ENCODE peak calls at places on chromosomes 16 and 17, in ten cellular contexts. T is iris pigment epithelial cell; Z is AG08395; N is prostate gland; O is HTR-8/SVneo; C is Caco-2; H is activated CD4-positive, alpha-beta memory T cell treated with anti-CD3 and anti-CD28 coated beads for 36 hours; Q is ELR; W is stimulated activated CD8-positive, alpha-beta memory T cell treated with anti-CD3 and anti-CD28 coated beads, Interleukin-4, amount 100 ng/mL, for 1 hour; P is NCI-H1105. U is an unnamed sample.

GRCh38 chr17:64291268-64291851 is 28.3 kb upstream of the TEX2 start:
- DNase-seq in O (no peak), P (no peak), C (no peak), Z (no peak), H (peak; percentile 11), W (no peak), N (no peak), Q (peak; percentile 51), T (no peak), U (peak; percentile 69)

GRCh38 chr16:79593074-79593531 is 7.4 kb downstream of the MAF start:
- DNase-seq in N (no peak), C (no peak), H (peak; percentile 26), O (no peak), Z (no peak), P (no peak), Q (no peak), T (no peak), W (no peak), U (no peak)

GRCh38 chr17:76772842-76773521 is 35.1 kb downstream of the MFSD11 start:
- DNase-seq in T (peak; percentile 95), H (peak; percentile 71), C (no peak), Q (peak; percentile 93), W (peak; percentile 18), O (peak; percentile 89), Z (peak; percentile 86), P (no peak), N (no peak), U (no peak)

GRCh38 chr16:49623501-49624266 is 232.2 kb downstream of the ZNF423 start:
- DNase-seq in O (no peak), W (no peak), Q (no peak), H (no peak), P (no peak), C (peak; percentile 23), N (no peak), Z (no peak), T (no peak), U (no peak)

GRCh38 chr17:6995500-6996255 is at the start of gene ALOX12:
- DNase-seq in H (no peak), C (no peak), Z (no peak), W (no peak), O (no peak), Q (no peak), T (peak; percentile 12), P (no peak), N (peak; percentile 45), U (no peak)

GRCh38 chr16:2223375-2224182 is at the start of gene E4F1:
- DNase-seq in H (peak; percentile 100), T (peak; percentile 100), P (peak; percentile 93), W (peak; percentile 97), C (peak; percentile 99), Z (peak; percentile 99), Q (peak; percentile 99), N (peak; percentile 99), O (peak; percentile 98), U (peak; percentile 99)

GRCh38 chr16:84487358-84487757 is 17.1 kb downstream of the MEAK7 start:
- DNase-seq in Z (no peak), H (no peak), Q (no peak), W (no peak), N (no peak), P (no peak), T (no peak), C (no peak), O (no peak), U (no peak)

GRCh38 chr16:30009990-30010816 is 624 bp downstream of the DOC2A start:
- DNase-seq in H (no peak), P (no peak), Z (no peak), C (no peak), W (no peak), T (no peak), Q (no peak), N (no peak), O (no peak), U (no peak)

GRCh38 chr17:56756536-56756935 is 77.2 kb downstream of the C17orf67 start:
- DNase-seq in O (peak; percentile 90), Z (peak; percentile 90), P (no peak), C (no peak), W (no peak), N (no peak), Q (peak; percentile 99), T (peak; percentile 98), H (no peak), U (no peak)

GRCh38 chr17:42285346-42286050 is 2.8 kb upstream of the STAT5A start:
- DNase-seq in P (no peak), Q (no peak), C (no peak), Z (no peak), W (no peak), T (no peak), O (no peak), H (peak; percentile 6), N (no peak), U (no peak)

U was measured in T47D.